ENCODE peak calls at places on chromosomes 12 and 14, in four cellular contexts. B is naive thymus-derived CD8-positive, alpha-beta T cell; Q is kidney tubule cell; Y is NCI-H1417. Z is an unnamed sample.
A peak's percentile ranks its signal among the peaks of the same experiment; 100 is the strongest.

GRCh38 chr12:5796171-5797091 is 148.6 kb downstream of the ANO2 start:
- DNase-seq in Q (peak; percentile 30), Y (peak; percentile 45), B (peak; percentile 4), Z (no peak)

GRCh38 chr12:1357171-1357570 is 237.2 kb downstream of the FBXL14 start:
- DNase-seq in B (no peak), Y (no peak), Q (peak; percentile 54), Z (no peak)

GRCh38 chr14:60656755-60657608 is 7.7 kb upstream of the SIX1 start:
- DNase-seq in B (no peak), Q (peak; percentile 81), Y (peak; percentile 82), Z (no peak)

GRCh38 chr12:6092784-6093722 is 31.4 kb downstream of the VWF start:
- DNase-seq in B (no peak), Q (peak; percentile 98), Y (no peak), Z (no peak)

GRCh38 chr12:57722716-57723629 is 15.6 kb downstream of the AGAP2 start:
- DNase-seq in Q (no peak), Y (no peak), B (no peak), Z (no peak)

GRCh38 chr12:79374543-79374942 is 316.2 kb downstream of the PAWR start:
- DNase-seq in Y (no peak), B (no peak), Q (no peak), Z (no peak)

GRCh38 chr12:31431721-31432120 is 105.8 kb upstream of the SINHCAF start:
- DNase-seq in B (no peak), Q (no peak), Y (no peak), Z (no peak)

GRCh38 chr14:51219473-51220448 is 20.3 kb upstream of the TMX1 start:
- DNase-seq in Q (peak; percentile 39), B (no peak), Y (peak; percentile 53), Z (no peak)

GRCh38 chr12:63995512-63995911 is 151.0 kb downstream of the SRGAP1 start:
- DNase-seq in Q (peak; percentile 65), B (no peak), Y (no peak), Z (no peak)

GRCh38 chr14:74941676-74942097 is 13.7 kb downstream of the PGF start:
- DNase-seq in B (peak; percentile 41), Y (no peak), Q (peak; percentile 25), Z (peak; percentile 74)

GRCh38 chr14:23052182-23052623 is 5.1 kb downstream of the CDH24 start:
- DNase-seq in B (no peak), Y (no peak), Q (no peak), Z (no peak)

GRCh38 chr14:103613517-103613916 is 15.5 kb upstream of the KLC1 start:
- DNase-seq in Q (no peak), B (no peak), Y (no peak), Z (no peak)

GRCh38 chr14:92847220-92848148 is 53.4 kb downstream of the GOLGA5 start:
- DNase-seq in B (no peak), Y (peak; percentile 49), Q (no peak), Z (no peak)

GRCh38 chr14:51977075-51977474 is 12.3 kb upstream of the RTRAF start:
- DNase-seq in B (no peak), Y (no peak), Q (no peak), Z (no peak)

GRCh38 chr12:12726543-12727093 is 9.4 kb downstream of the CDKN1B start:
- DNase-seq in B (no peak), Q (peak; percentile 62), Y (no peak), Z (no peak)

GRCh38 chr14:71498151-71498734 is 434.0 kb upstream of the RGS6 start:
- DNase-seq in Q (no peak), B (no peak), Y (peak; percentile 67), Z (no peak)

GRCh38 chr14:66979083-66979974 is 209.9 kb upstream of the GARIN2 start:
- DNase-seq in Q (no peak), Y (no peak), B (no peak), Z (no peak)

GRCh38 chr14:100155881-100156645 is 3.4 kb downstream of the DEGS2 start:
- DNase-seq in Y (no peak), Q (peak; percentile 41), B (no peak), Z (no peak)

GRCh38 chr12:54012631-54013398 is 4.0 kb downstream of the HOXC8 start:
- DNase-seq in B (no peak), Y (no peak), Q (no peak), Z (no peak)

GRCh38 chr12:54606556-54606955 is 18.1 kb upstream of the PPP1R1A start:
- DNase-seq in Q (no peak), B (no peak), Y (no peak), Z (no peak)

GRCh38 chr12:56833780-56834179 is 70.7 kb downstream of the HSD17B6 start:
- DNase-seq in Y (no peak), Q (no peak), B (no peak), Z (no peak)

GRCh38 chr12:3371018-3371417 is 120.0 kb upstream of the PRMT8 start:
- DNase-seq in Y (peak; percentile 92), B (no peak), Q (no peak), Z (no peak)

GRCh38 chr12:2314492-2314891 is 261.7 kb downstream of the CACNA1C start:
- DNase-seq in B (no peak), Q (no peak), Y (no peak), Z (no peak)

GRCh38 chr14:32512813-32513212 is 183.7 kb downstream of the AKAP6 start:
- DNase-seq in Y (no peak), B (no peak), Q (no peak), Z (no peak)

GRCh38 chr14:91912035-91912434 is 35.5 kb downstream of the FBLN5 start:
- DNase-seq in B (no peak), Y (no peak), Q (no peak), Z (no peak)

Z was measured in stimulated activated effector memory CD8-positive, alpha-beta T cell treated with anti-CD3 and anti-CD28 coated beads, Interleukin-12 subunit alpha, Interleukin-12 subunit beta, amount 100 ng/mL, for 72 hours.